ENCODE peak calls at places on chromosomes 2 and 18, in ten cellular contexts. One of them, this sample, is unnamed.

GRCh38 chr2:9142551-9143263 is 63.9 kb upstream of the ASAP2 start:
- DNase-seq in left lung: peak; percentile 98
- DNase-seq in lower lobe of right lung: peak; percentile 91
- DNase-seq in AG10803: peak; percentile 87
- DNase-seq in heart right ventricle: peak; percentile 87
- DNase-seq in mucosa of descending colon: peak; percentile 95
- DNase-seq in right atrium auricular region: peak; percentile 93
- DNase-seq in fibroblast of lung: peak; percentile 84
- DNase-seq in endothelial cell of umbilical vein: peak; percentile 78
- DNase-seq in A549: peak; percentile 93
- DNase-seq in this sample: peak; percentile 86

GRCh38 chr2:54629914-54630609 is 93.4 kb upstream of the EML6 start:
- DNase-seq in AG10803: peak; percentile 66
- DNase-seq in mucosa of descending colon: peak; percentile 31
- DNase-seq in endothelial cell of umbilical vein: no peak
- DNase-seq in A549: peak; percentile 89
- DNase-seq in right atrium auricular region: peak; percentile 89
- DNase-seq in heart right ventricle: peak; percentile 81
- DNase-seq in lower lobe of right lung: no peak
- DNase-seq in fibroblast of lung: peak; percentile 69
- DNase-seq in left lung: no peak
- DNase-seq in this sample: peak; percentile 36

GRCh38 chr2:71583876-71584275 is 130.5 kb downstream of the DYSF start:
- DNase-seq in right atrium auricular region: no peak
- DNase-seq in A549: no peak
- DNase-seq in AG10803: peak; percentile 50
- DNase-seq in endothelial cell of umbilical vein: no peak
- DNase-seq in fibroblast of lung: peak; percentile 36
- DNase-seq in lower lobe of right lung: no peak
- DNase-seq in mucosa of descending colon: no peak
- DNase-seq in left lung: no peak
- DNase-seq in heart right ventricle: no peak
- DNase-seq in this sample: no peak

GRCh38 chr2:239944706-239945551 is 80.2 kb downstream of the NDUFA10 start:
- DNase-seq in mucosa of descending colon: peak; percentile 37
- DNase-seq in endothelial cell of umbilical vein: no peak
- DNase-seq in lower lobe of right lung: peak; percentile 71
- DNase-seq in A549: no peak
- DNase-seq in AG10803: peak; percentile 21
- DNase-seq in heart right ventricle: no peak
- DNase-seq in fibroblast of lung: peak; percentile 17
- DNase-seq in left lung: peak; percentile 93
- DNase-seq in right atrium auricular region: no peak
- DNase-seq in this sample: peak; percentile 45

GRCh38 chr18:111292-112014 is 46.9 kb upstream of the USP14 start:
- DNase-seq in right atrium auricular region: no peak
- DNase-seq in fibroblast of lung: peak; percentile 40
- DNase-seq in mucosa of descending colon: peak; percentile 86
- DNase-seq in AG10803: peak; percentile 58
- DNase-seq in A549: peak; percentile 66
- DNase-seq in endothelial cell of umbilical vein: peak; percentile 64
- DNase-seq in heart right ventricle: peak; percentile 50
- DNase-seq in lower lobe of right lung: peak; percentile 77
- DNase-seq in left lung: peak; percentile 91
- DNase-seq in this sample: peak; percentile 37

GRCh38 chr2:73292906-73293533 is 328 bp downstream of the EGR4 start:
- DNase-seq in mucosa of descending colon: no peak
- DNase-seq in left lung: peak; percentile 65
- DNase-seq in lower lobe of right lung: no peak
- DNase-seq in right atrium auricular region: no peak
- DNase-seq in AG10803: no peak
- DNase-seq in endothelial cell of umbilical vein: no peak
- DNase-seq in heart right ventricle: no peak
- DNase-seq in A549: peak; percentile 38
- DNase-seq in fibroblast of lung: no peak
- DNase-seq in this sample: peak; percentile 29

GRCh38 chr2:144324446-144325045 is 195.4 kb downstream of the ZEB2 start:
- DNase-seq in heart right ventricle: no peak
- DNase-seq in A549: no peak
- DNase-seq in fibroblast of lung: peak; percentile 24
- DNase-seq in lower lobe of right lung: no peak
- DNase-seq in endothelial cell of umbilical vein: no peak
- DNase-seq in right atrium auricular region: no peak
- DNase-seq in left lung: no peak
- DNase-seq in mucosa of descending colon: no peak
- DNase-seq in AG10803: no peak
- DNase-seq in this sample: no peak

GRCh38 chr2:46749042-46749461 is 166.6 kb downstream of the MCFD2 start:
- DNase-seq in lower lobe of right lung: no peak
- DNase-seq in mucosa of descending colon: no peak
- DNase-seq in right atrium auricular region: no peak
- DNase-seq in endothelial cell of umbilical vein: peak; percentile 64
- DNase-seq in heart right ventricle: no peak
- DNase-seq in fibroblast of lung: peak; percentile 85
- DNase-seq in A549: peak; percentile 83
- DNase-seq in left lung: no peak
- DNase-seq in AG10803: peak; percentile 77
- DNase-seq in this sample: peak; percentile 73

GRCh38 chr2:241009191-241009590 is 10.8 kb downstream of the SNED1 start:
- DNase-seq in AG10803: no peak
- DNase-seq in lower lobe of right lung: peak; percentile 42
- DNase-seq in mucosa of descending colon: no peak
- DNase-seq in endothelial cell of umbilical vein: no peak
- DNase-seq in A549: no peak
- DNase-seq in right atrium auricular region: peak; percentile 54
- DNase-seq in fibroblast of lung: no peak
- DNase-seq in heart right ventricle: no peak
- DNase-seq in left lung: no peak
- DNase-seq in this sample: no peak

GRCh38 chr2:100560431-100560830 is 2.4 kb upstream of the PDCL3 start:
- DNase-seq in heart right ventricle: no peak
- DNase-seq in left lung: no peak
- DNase-seq in fibroblast of lung: no peak
- DNase-seq in AG10803: no peak
- DNase-seq in endothelial cell of umbilical vein: no peak
- DNase-seq in A549: no peak
- DNase-seq in right atrium auricular region: no peak
- DNase-seq in mucosa of descending colon: no peak
- DNase-seq in lower lobe of right lung: no peak
- DNase-seq in this sample: no peak

GRCh38 chr2:98731709-98732349 is 897 bp upstream of the MGAT4A start:
- DNase-seq in AG10803: no peak
- DNase-seq in mucosa of descending colon: no peak
- DNase-seq in fibroblast of lung: no peak
- DNase-seq in left lung: no peak
- DNase-seq in right atrium auricular region: no peak
- DNase-seq in lower lobe of right lung: no peak
- DNase-seq in endothelial cell of umbilical vein: peak; percentile 42
- DNase-seq in heart right ventricle: no peak
- DNase-seq in A549: no peak
- DNase-seq in this sample: no peak

GRCh38 chr2:98729652-98730051 is 1.3 kb downstream of the MGAT4A start:
- DNase-seq in endothelial cell of umbilical vein: no peak
- DNase-seq in AG10803: no peak
- DNase-seq in lower lobe of right lung: no peak
- DNase-seq in A549: no peak
- DNase-seq in fibroblast of lung: no peak
- DNase-seq in right atrium auricular region: no peak
- DNase-seq in mucosa of descending colon: no peak
- DNase-seq in heart right ventricle: no peak
- DNase-seq in left lung: no peak
- DNase-seq in this sample: peak; percentile 3

GRCh38 chr2:98732430-98733051 is 1.6 kb upstream of the MGAT4A start:
- DNase-seq in heart right ventricle: no peak
- DNase-seq in A549: no peak
- DNase-seq in fibroblast of lung: no peak
- DNase-seq in left lung: no peak
- DNase-seq in AG10803: no peak
- DNase-seq in endothelial cell of umbilical vein: peak; percentile 6
- DNase-seq in lower lobe of right lung: no peak
- DNase-seq in right atrium auricular region: no peak
- DNase-seq in mucosa of descending colon: no peak
- DNase-seq in this sample: no peak

GRCh38 chr2:98730053-98730850 is 680 bp downstream of the MGAT4A start:
- DNase-seq in A549: peak; percentile 10
- DNase-seq in mucosa of descending colon: peak; percentile 77
- DNase-seq in lower lobe of right lung: peak; percentile 73
- DNase-seq in left lung: peak; percentile 86
- DNase-seq in right atrium auricular region: peak; percentile 70
- DNase-seq in endothelial cell of umbilical vein: peak; percentile 67
- DNase-seq in AG10803: no peak
- DNase-seq in heart right ventricle: peak; percentile 42
- DNase-seq in fibroblast of lung: no peak
- DNase-seq in this sample: peak; percentile 3

GRCh38 chr2:98730851-98731708 is at the start of gene MGAT4A:
- DNase-seq in lower lobe of right lung: peak; percentile 89
- DNase-seq in A549: peak; percentile 41
- DNase-seq in fibroblast of lung: peak; percentile 23
- DNase-seq in right atrium auricular region: peak; percentile 73
- DNase-seq in AG10803: peak; percentile 11
- DNase-seq in left lung: peak; percentile 95
- DNase-seq in mucosa of descending colon: peak; percentile 91
- DNase-seq in endothelial cell of umbilical vein: peak; percentile 52
- DNase-seq in heart right ventricle: peak; percentile 79
- DNase-seq in this sample: peak; percentile 20
- H3K4me3 ChIP-seq in lower lobe of right lung: peak within 1 kb of the TSS; percentile 81
- H3K4me3 ChIP-seq in A549: peak within 1 kb of the TSS; percentile 85
- H3K4me3 ChIP-seq in fibroblast of lung: peak within 1 kb of the TSS; percentile 54
- H3K4me3 ChIP-seq in right atrium auricular region: peak within 1 kb of the TSS; percentile 84
- H3K4me3 ChIP-seq in AG10803: peak within 1 kb of the TSS; percentile 44
- H3K4me3 ChIP-seq in left lung: peak within 1 kb of the TSS; percentile 75
- H3K4me3 ChIP-seq in mucosa of descending colon: peak within 1 kb of the TSS; percentile 79
- H3K4me3 ChIP-seq in endothelial cell of umbilical vein: peak within 1 kb of the TSS; percentile 64
- H3K4me3 ChIP-seq in heart right ventricle: peak within 1 kb of the TSS; percentile 86
- H3K4me3 ChIP-seq in this sample: peak within 1 kb of the TSS; percentile 42

GRCh38 chr18:12890964-12891363 is 6.9 kb upstream of the PTPN2 start:
- DNase-seq in A549: no peak
- DNase-seq in fibroblast of lung: no peak
- DNase-seq in right atrium auricular region: no peak
- DNase-seq in endothelial cell of umbilical vein: no peak
- DNase-seq in left lung: no peak
- DNase-seq in lower lobe of right lung: no peak
- DNase-seq in heart right ventricle: no peak
- DNase-seq in mucosa of descending colon: no peak
- DNase-seq in AG10803: no peak
- DNase-seq in this sample: no peak

GRCh38 chr18:12895016-12895415 is 11.0 kb upstream of the PTPN2 start:
- DNase-seq in left lung: no peak
- DNase-seq in AG10803: no peak
- DNase-seq in A549: no peak
- DNase-seq in endothelial cell of umbilical vein: no peak
- DNase-seq in heart right ventricle: no peak
- DNase-seq in lower lobe of right lung: no peak
- DNase-seq in fibroblast of lung: no peak
- DNase-seq in mucosa of descending colon: no peak
- DNase-seq in right atrium auricular region: no peak
- DNase-seq in this sample: no peak

GRCh38 chr18:12886498-12887126 is 2.6 kb upstream of the PTPN2 start:
- DNase-seq in mucosa of descending colon: no peak
- DNase-seq in fibroblast of lung: no peak
- DNase-seq in left lung: no peak
- DNase-seq in right atrium auricular region: no peak
- DNase-seq in A549: peak; percentile 56
- DNase-seq in endothelial cell of umbilical vein: no peak
- DNase-seq in AG10803: peak; percentile 13
- DNase-seq in lower lobe of right lung: no peak
- DNase-seq in heart right ventricle: no peak
- DNase-seq in this sample: peak; percentile 31

GRCh38 chr18:12891561-12891960 is 7.5 kb upstream of the PTPN2 start:
- DNase-seq in A549: no peak
- DNase-seq in heart right ventricle: no peak
- DNase-seq in AG10803: no peak
- DNase-seq in left lung: no peak
- DNase-seq in mucosa of descending colon: no peak
- DNase-seq in fibroblast of lung: no peak
- DNase-seq in endothelial cell of umbilical vein: no peak
- DNase-seq in right atrium auricular region: no peak
- DNase-seq in lower lobe of right lung: no peak
- DNase-seq in this sample: no peak

DNA sequence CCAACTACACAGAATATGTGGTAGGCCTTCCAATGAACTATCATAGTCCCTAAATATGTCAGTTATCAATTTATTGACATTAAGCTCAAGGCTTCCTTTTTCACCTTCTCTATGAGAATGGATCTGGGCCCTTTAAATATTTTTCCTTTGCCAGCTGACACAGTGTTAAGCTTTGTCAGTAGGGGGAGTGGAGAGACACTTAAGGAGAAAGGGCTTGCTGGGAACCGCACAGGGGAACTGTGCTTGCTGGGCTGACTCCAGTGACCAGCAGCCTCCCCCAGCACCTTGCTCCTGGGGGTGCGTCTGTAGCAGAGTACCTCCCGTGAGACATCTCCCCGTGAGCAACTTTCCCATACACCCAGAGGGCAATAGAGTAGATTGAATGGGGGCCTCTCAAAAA is 6.5 kb upstream of the PTPN2 start:
- DNase-seq in lower lobe of right lung: no peak
- DNase-seq in mucosa of descending colon: no peak
- DNase-seq in fibroblast of lung: no peak
- DNase-seq in left lung: no peak
- DNase-seq in A549: peak; percentile 22
- DNase-seq in endothelial cell of umbilical vein: no peak
- DNase-seq in AG10803: no peak
- DNase-seq in heart right ventricle: no peak
- DNase-seq in right atrium auricular region: no peak
- DNase-seq in this sample: no peak
- TF ChIP-seq CTCF in lower lobe of right lung: no peak
- TF ChIP-seq CTCF in mucosa of descending colon: no peak
- TF ChIP-seq CTCF in fibroblast of lung: no peak
- TF ChIP-seq CTCF in left lung: no peak
- TF ChIP-seq CTCF in A549: no peak
- TF ChIP-seq CTCF in endothelial cell of umbilical vein: no peak
- TF ChIP-seq CTCF in AG10803: peak; percentile 15
- TF ChIP-seq CTCF in heart right ventricle: no peak
- TF ChIP-seq CTCF in right atrium auricular region: no peak
- TF ChIP-seq CTCF in this sample: peak; percentile 17

GRCh38 chr2:146444987-146445386 is 1399.8 kb upstream of the ACVR2A start:
- DNase-seq in fibroblast of lung: peak; percentile 2
- DNase-seq in AG10803: no peak
- DNase-seq in endothelial cell of umbilical vein: no peak
- DNase-seq in lower lobe of right lung: no peak
- DNase-seq in mucosa of descending colon: no peak
- DNase-seq in right atrium auricular region: no peak
- DNase-seq in heart right ventricle: no peak
- DNase-seq in A549: no peak
- DNase-seq in left lung: no peak
- DNase-seq in this sample: no peak
- H3K4me3 ChIP-seq in fibroblast of lung: no peak overlapping the region
- H3K4me3 ChIP-seq in AG10803: no peak overlapping the region
- H3K4me3 ChIP-seq in endothelial cell of umbilical vein: no peak overlapping the region
- H3K4me3 ChIP-seq in lower lobe of right lung: no peak overlapping the region
- H3K4me3 ChIP-seq in mucosa of descending colon: no peak overlapping the region
- H3K4me3 ChIP-seq in right atrium auricular region: no peak overlapping the region
- H3K4me3 ChIP-seq in heart right ventricle: no peak overlapping the region
- H3K4me3 ChIP-seq in A549: no peak overlapping the region
- H3K4me3 ChIP-seq in left lung: no peak overlapping the region
- H3K4me3 ChIP-seq in this sample: no peak overlapping the region

DNA sequence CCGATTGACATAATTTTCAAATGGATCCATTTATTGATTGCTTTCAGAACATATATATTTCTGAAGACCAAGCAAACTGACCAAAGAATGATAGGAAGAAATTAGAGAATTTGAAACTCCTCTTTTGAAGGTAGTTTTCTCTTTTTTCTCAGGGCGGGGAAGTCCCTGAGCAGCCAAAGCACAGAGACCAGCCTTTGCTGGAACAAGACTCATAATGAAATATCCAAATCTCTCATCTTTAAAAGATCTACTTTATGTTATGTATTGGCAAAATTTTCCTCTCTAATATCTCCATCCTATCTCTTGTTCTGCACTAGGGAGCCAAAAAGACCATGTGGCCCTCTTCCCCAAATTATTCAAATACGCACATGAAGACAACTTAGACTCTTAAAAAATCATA is 379.0 kb upstream of the TCF4 start:
- DNase-seq in fibroblast of lung: no peak
- DNase-seq in right atrium auricular region: no peak
- DNase-seq in mucosa of descending colon: no peak
- DNase-seq in left lung: no peak
- DNase-seq in heart right ventricle: no peak
- DNase-seq in endothelial cell of umbilical vein: no peak
- DNase-seq in A549: no peak
- DNase-seq in lower lobe of right lung: no peak
- DNase-seq in AG10803: no peak
- DNase-seq in this sample: no peak
- TF ChIP-seq CTCF in fibroblast of lung: no peak
- TF ChIP-seq CTCF in right atrium auricular region: no peak
- TF ChIP-seq CTCF in mucosa of descending colon: no peak
- TF ChIP-seq CTCF in left lung: no peak
- TF ChIP-seq CTCF in heart right ventricle: no peak
- TF ChIP-seq CTCF in endothelial cell of umbilical vein: no peak
- TF ChIP-seq CTCF in A549: no peak
- TF ChIP-seq CTCF in lower lobe of right lung: no peak
- TF ChIP-seq CTCF in AG10803: no peak
- TF ChIP-seq CTCF in this sample: no peak

This sample was measured in foreskin fibroblast.